ENCODE peak calls at places on chromosomes 2 and 18, in nine cellular contexts. One of them, this sample, is unnamed.

GRCh38 chr2:202051499-202052161 is 18.0 kb downstream of the FZD7 start:
- DNase-seq in foreskin fibroblast: peak; percentile 68
- DNase-seq in pulmonary artery endothelial cell: no peak
- DNase-seq in activated CD8-positive, alpha-beta memory T cell treated with anti-CD3 and anti-CD28 coated beads for 48 hours: no peak
- DNase-seq in stimulated activated CD4-positive, alpha-beta T cell treated with anti-CD3 and anti-CD28 coated beads, Interleukin-2, amount 100 ng/mL, for 48 hours: no peak
- DNase-seq in stimulated activated CD8-positive, alpha-beta memory T cell treated with anti-CD3 and anti-CD28 coated beads, Interleukin-15, amount 100 ng/mL, for 24 hours: no peak
- DNase-seq in right cardiac atrium: peak; percentile 64
- DNase-seq in small intestine: no peak
- DNase-seq in left kidney: no peak
- DNase-seq in this sample: no peak

GRCh38 chr2:224987733-224988132 is 54.5 kb downstream of the DOCK10 start:
- DNase-seq in small intestine: no peak
- DNase-seq in right cardiac atrium: no peak
- DNase-seq in pulmonary artery endothelial cell: no peak
- DNase-seq in stimulated activated CD8-positive, alpha-beta memory T cell treated with anti-CD3 and anti-CD28 coated beads, Interleukin-15, amount 100 ng/mL, for 24 hours: no peak
- DNase-seq in activated CD8-positive, alpha-beta memory T cell treated with anti-CD3 and anti-CD28 coated beads for 48 hours: no peak
- DNase-seq in stimulated activated CD4-positive, alpha-beta T cell treated with anti-CD3 and anti-CD28 coated beads, Interleukin-2, amount 100 ng/mL, for 48 hours: no peak
- DNase-seq in foreskin fibroblast: no peak
- DNase-seq in left kidney: no peak
- DNase-seq in this sample: no peak

GRCh38 chr2:44972771-44973535 is 31.5 kb downstream of the SIX3 start:
- DNase-seq in stimulated activated CD8-positive, alpha-beta memory T cell treated with anti-CD3 and anti-CD28 coated beads, Interleukin-15, amount 100 ng/mL, for 24 hours: no peak
- DNase-seq in left kidney: peak; percentile 43
- DNase-seq in activated CD8-positive, alpha-beta memory T cell treated with anti-CD3 and anti-CD28 coated beads for 48 hours: no peak
- DNase-seq in pulmonary artery endothelial cell: no peak
- DNase-seq in stimulated activated CD4-positive, alpha-beta T cell treated with anti-CD3 and anti-CD28 coated beads, Interleukin-2, amount 100 ng/mL, for 48 hours: no peak
- DNase-seq in small intestine: no peak
- DNase-seq in right cardiac atrium: no peak
- DNase-seq in foreskin fibroblast: no peak
- DNase-seq in this sample: no peak

GRCh38 chr2:18435425-18436037 is 124.9 kb downstream of the RDH14 start:
- DNase-seq in left kidney: peak; percentile 87
- DNase-seq in small intestine: peak; percentile 49
- DNase-seq in activated CD8-positive, alpha-beta memory T cell treated with anti-CD3 and anti-CD28 coated beads for 48 hours: no peak
- DNase-seq in foreskin fibroblast: peak; percentile 84
- DNase-seq in pulmonary artery endothelial cell: peak; percentile 10
- DNase-seq in stimulated activated CD4-positive, alpha-beta T cell treated with anti-CD3 and anti-CD28 coated beads, Interleukin-2, amount 100 ng/mL, for 48 hours: peak; percentile 21
- DNase-seq in stimulated activated CD8-positive, alpha-beta memory T cell treated with anti-CD3 and anti-CD28 coated beads, Interleukin-15, amount 100 ng/mL, for 24 hours: no peak
- DNase-seq in right cardiac atrium: no peak
- DNase-seq in this sample: no peak

GRCh38 chr2:136031716-136032115 is 46.3 kb upstream of the DARS1 start:
- DNase-seq in foreskin fibroblast: no peak
- DNase-seq in right cardiac atrium: no peak
- DNase-seq in pulmonary artery endothelial cell: no peak
- DNase-seq in left kidney: peak; percentile 66
- DNase-seq in stimulated activated CD4-positive, alpha-beta T cell treated with anti-CD3 and anti-CD28 coated beads, Interleukin-2, amount 100 ng/mL, for 48 hours: no peak
- DNase-seq in stimulated activated CD8-positive, alpha-beta memory T cell treated with anti-CD3 and anti-CD28 coated beads, Interleukin-15, amount 100 ng/mL, for 24 hours: no peak
- DNase-seq in small intestine: no peak
- DNase-seq in activated CD8-positive, alpha-beta memory T cell treated with anti-CD3 and anti-CD28 coated beads for 48 hours: no peak
- DNase-seq in this sample: no peak

GRCh38 chr18:36535202-36535935 is 237.9 kb downstream of the FHOD3 start:
- DNase-seq in small intestine: no peak
- DNase-seq in foreskin fibroblast: no peak
- DNase-seq in activated CD8-positive, alpha-beta memory T cell treated with anti-CD3 and anti-CD28 coated beads for 48 hours: no peak
- DNase-seq in stimulated activated CD8-positive, alpha-beta memory T cell treated with anti-CD3 and anti-CD28 coated beads, Interleukin-15, amount 100 ng/mL, for 24 hours: no peak
- DNase-seq in right cardiac atrium: no peak
- DNase-seq in left kidney: no peak
- DNase-seq in stimulated activated CD4-positive, alpha-beta T cell treated with anti-CD3 and anti-CD28 coated beads, Interleukin-2, amount 100 ng/mL, for 48 hours: no peak
- DNase-seq in pulmonary artery endothelial cell: no peak
- DNase-seq in this sample: no peak

GRCh38 chr2:101120124-101120996 is 30.8 kb downstream of the TBC1D8 start:
- DNase-seq in small intestine: peak; percentile 98
- DNase-seq in activated CD8-positive, alpha-beta memory T cell treated with anti-CD3 and anti-CD28 coated beads for 48 hours: no peak
- DNase-seq in foreskin fibroblast: peak; percentile 95
- DNase-seq in stimulated activated CD8-positive, alpha-beta memory T cell treated with anti-CD3 and anti-CD28 coated beads, Interleukin-15, amount 100 ng/mL, for 24 hours: no peak
- DNase-seq in right cardiac atrium: peak; percentile 88
- DNase-seq in pulmonary artery endothelial cell: peak; percentile 63
- DNase-seq in stimulated activated CD4-positive, alpha-beta T cell treated with anti-CD3 and anti-CD28 coated beads, Interleukin-2, amount 100 ng/mL, for 48 hours: no peak
- DNase-seq in left kidney: peak; percentile 86
- DNase-seq in this sample: peak; percentile 70

GRCh38 chr2:240392084-240392947 is 43.1 kb upstream of the GPC1 start:
- DNase-seq in stimulated activated CD4-positive, alpha-beta T cell treated with anti-CD3 and anti-CD28 coated beads, Interleukin-2, amount 100 ng/mL, for 48 hours: no peak
- DNase-seq in left kidney: peak; percentile 32
- DNase-seq in stimulated activated CD8-positive, alpha-beta memory T cell treated with anti-CD3 and anti-CD28 coated beads, Interleukin-15, amount 100 ng/mL, for 24 hours: no peak
- DNase-seq in small intestine: no peak
- DNase-seq in activated CD8-positive, alpha-beta memory T cell treated with anti-CD3 and anti-CD28 coated beads for 48 hours: no peak
- DNase-seq in pulmonary artery endothelial cell: no peak
- DNase-seq in foreskin fibroblast: peak; percentile 87
- DNase-seq in right cardiac atrium: peak; percentile 44
- DNase-seq in this sample: no peak

GRCh38 chr2:168662651-168663208 is 139.7 kb upstream of the NOSTRIN start:
- DNase-seq in stimulated activated CD4-positive, alpha-beta T cell treated with anti-CD3 and anti-CD28 coated beads, Interleukin-2, amount 100 ng/mL, for 48 hours: no peak
- DNase-seq in right cardiac atrium: no peak
- DNase-seq in foreskin fibroblast: no peak
- DNase-seq in left kidney: no peak
- DNase-seq in small intestine: no peak
- DNase-seq in activated CD8-positive, alpha-beta memory T cell treated with anti-CD3 and anti-CD28 coated beads for 48 hours: no peak
- DNase-seq in pulmonary artery endothelial cell: no peak
- DNase-seq in stimulated activated CD8-positive, alpha-beta memory T cell treated with anti-CD3 and anti-CD28 coated beads, Interleukin-15, amount 100 ng/mL, for 24 hours: no peak
- DNase-seq in this sample: no peak

GRCh38 chr2:68291317-68291716 is 28.4 kb downstream of the CNRIP1 start:
- DNase-seq in pulmonary artery endothelial cell: no peak
- DNase-seq in stimulated activated CD4-positive, alpha-beta T cell treated with anti-CD3 and anti-CD28 coated beads, Interleukin-2, amount 100 ng/mL, for 48 hours: no peak
- DNase-seq in left kidney: no peak
- DNase-seq in stimulated activated CD8-positive, alpha-beta memory T cell treated with anti-CD3 and anti-CD28 coated beads, Interleukin-15, amount 100 ng/mL, for 24 hours: no peak
- DNase-seq in right cardiac atrium: no peak
- DNase-seq in small intestine: no peak
- DNase-seq in foreskin fibroblast: no peak
- DNase-seq in activated CD8-positive, alpha-beta memory T cell treated with anti-CD3 and anti-CD28 coated beads for 48 hours: no peak
- DNase-seq in this sample: no peak

GRCh38 chr2:55843096-55843991 is 80.2 kb downstream of the EFEMP1 start:
- DNase-seq in activated CD8-positive, alpha-beta memory T cell treated with anti-CD3 and anti-CD28 coated beads for 48 hours: no peak
- DNase-seq in right cardiac atrium: peak; percentile 36
- DNase-seq in small intestine: peak; percentile 90
- DNase-seq in stimulated activated CD8-positive, alpha-beta memory T cell treated with anti-CD3 and anti-CD28 coated beads, Interleukin-15, amount 100 ng/mL, for 24 hours: no peak
- DNase-seq in left kidney: peak; percentile 95
- DNase-seq in pulmonary artery endothelial cell: no peak
- DNase-seq in stimulated activated CD4-positive, alpha-beta T cell treated with anti-CD3 and anti-CD28 coated beads, Interleukin-2, amount 100 ng/mL, for 48 hours: no peak
- DNase-seq in foreskin fibroblast: peak; percentile 97
- DNase-seq in this sample: peak; percentile 60

GRCh38 chr18:13245481-13246000 is 27.0 kb downstream of the LDLRAD4 start:
- DNase-seq in stimulated activated CD4-positive, alpha-beta T cell treated with anti-CD3 and anti-CD28 coated beads, Interleukin-2, amount 100 ng/mL, for 48 hours: no peak
- DNase-seq in left kidney: no peak
- DNase-seq in foreskin fibroblast: no peak
- DNase-seq in activated CD8-positive, alpha-beta memory T cell treated with anti-CD3 and anti-CD28 coated beads for 48 hours: no peak
- DNase-seq in pulmonary artery endothelial cell: no peak
- DNase-seq in right cardiac atrium: no peak
- DNase-seq in small intestine: peak; percentile 23
- DNase-seq in stimulated activated CD8-positive, alpha-beta memory T cell treated with anti-CD3 and anti-CD28 coated beads, Interleukin-15, amount 100 ng/mL, for 24 hours: no peak
- DNase-seq in this sample: no peak

GRCh38 chr2:406876-407275 is 119.0 kb upstream of the ALKAL2 start:
- DNase-seq in foreskin fibroblast: no peak
- DNase-seq in stimulated activated CD4-positive, alpha-beta T cell treated with anti-CD3 and anti-CD28 coated beads, Interleukin-2, amount 100 ng/mL, for 48 hours: no peak
- DNase-seq in small intestine: peak; percentile 21
- DNase-seq in activated CD8-positive, alpha-beta memory T cell treated with anti-CD3 and anti-CD28 coated beads for 48 hours: no peak
- DNase-seq in left kidney: no peak
- DNase-seq in stimulated activated CD8-positive, alpha-beta memory T cell treated with anti-CD3 and anti-CD28 coated beads, Interleukin-15, amount 100 ng/mL, for 24 hours: no peak
- DNase-seq in right cardiac atrium: no peak
- DNase-seq in pulmonary artery endothelial cell: no peak
- DNase-seq in this sample: no peak

GRCh38 chr2:937530-937929 is 13.1 kb upstream of the SNTG2 start:
- DNase-seq in right cardiac atrium: no peak
- DNase-seq in small intestine: no peak
- DNase-seq in left kidney: no peak
- DNase-seq in foreskin fibroblast: peak; percentile 61
- DNase-seq in stimulated activated CD8-positive, alpha-beta memory T cell treated with anti-CD3 and anti-CD28 coated beads, Interleukin-15, amount 100 ng/mL, for 24 hours: no peak
- DNase-seq in stimulated activated CD4-positive, alpha-beta T cell treated with anti-CD3 and anti-CD28 coated beads, Interleukin-2, amount 100 ng/mL, for 48 hours: no peak
- DNase-seq in pulmonary artery endothelial cell: no peak
- DNase-seq in activated CD8-positive, alpha-beta memory T cell treated with anti-CD3 and anti-CD28 coated beads for 48 hours: no peak
- DNase-seq in this sample: no peak

GRCh38 chr2:47141520-47141919 is 13.6 kb downstream of the STPG4 start:
- DNase-seq in pulmonary artery endothelial cell: no peak
- DNase-seq in left kidney: no peak
- DNase-seq in stimulated activated CD4-positive, alpha-beta T cell treated with anti-CD3 and anti-CD28 coated beads, Interleukin-2, amount 100 ng/mL, for 48 hours: no peak
- DNase-seq in foreskin fibroblast: no peak
- DNase-seq in activated CD8-positive, alpha-beta memory T cell treated with anti-CD3 and anti-CD28 coated beads for 48 hours: no peak
- DNase-seq in small intestine: no peak
- DNase-seq in stimulated activated CD8-positive, alpha-beta memory T cell treated with anti-CD3 and anti-CD28 coated beads, Interleukin-15, amount 100 ng/mL, for 24 hours: no peak
- DNase-seq in right cardiac atrium: no peak
- DNase-seq in this sample: no peak

GRCh38 chr2:152715854-152716428 is 1.3 kb downstream of the PRPF40A start:
- DNase-seq in pulmonary artery endothelial cell: no peak
- DNase-seq in stimulated activated CD8-positive, alpha-beta memory T cell treated with anti-CD3 and anti-CD28 coated beads, Interleukin-15, amount 100 ng/mL, for 24 hours: no peak
- DNase-seq in foreskin fibroblast: peak; percentile 35
- DNase-seq in small intestine: peak; percentile 18
- DNase-seq in right cardiac atrium: no peak
- DNase-seq in activated CD8-positive, alpha-beta memory T cell treated with anti-CD3 and anti-CD28 coated beads for 48 hours: no peak
- DNase-seq in stimulated activated CD4-positive, alpha-beta T cell treated with anti-CD3 and anti-CD28 coated beads, Interleukin-2, amount 100 ng/mL, for 48 hours: no peak
- DNase-seq in left kidney: peak; percentile 75
- DNase-seq in this sample: no peak

GRCh38 chr2:177271981-177272666 is 7.6 kb upstream of the NFE2L2 start:
- DNase-seq in pulmonary artery endothelial cell: no peak
- DNase-seq in left kidney: no peak
- DNase-seq in small intestine: no peak
- DNase-seq in stimulated activated CD8-positive, alpha-beta memory T cell treated with anti-CD3 and anti-CD28 coated beads, Interleukin-15, amount 100 ng/mL, for 24 hours: no peak
- DNase-seq in right cardiac atrium: no peak
- DNase-seq in foreskin fibroblast: no peak
- DNase-seq in activated CD8-positive, alpha-beta memory T cell treated with anti-CD3 and anti-CD28 coated beads for 48 hours: no peak
- DNase-seq in stimulated activated CD4-positive, alpha-beta T cell treated with anti-CD3 and anti-CD28 coated beads, Interleukin-2, amount 100 ng/mL, for 48 hours: no peak
- DNase-seq in this sample: no peak

GRCh38 chr18:24089059-24089458 is 49.8 kb upstream of the CABYR start:
- DNase-seq in small intestine: no peak
- DNase-seq in stimulated activated CD4-positive, alpha-beta T cell treated with anti-CD3 and anti-CD28 coated beads, Interleukin-2, amount 100 ng/mL, for 48 hours: no peak
- DNase-seq in pulmonary artery endothelial cell: no peak
- DNase-seq in foreskin fibroblast: peak; percentile 31
- DNase-seq in left kidney: peak; percentile 9
- DNase-seq in right cardiac atrium: no peak
- DNase-seq in stimulated activated CD8-positive, alpha-beta memory T cell treated with anti-CD3 and anti-CD28 coated beads, Interleukin-15, amount 100 ng/mL, for 24 hours: no peak
- DNase-seq in activated CD8-positive, alpha-beta memory T cell treated with anti-CD3 and anti-CD28 coated beads for 48 hours: no peak
- DNase-seq in this sample: no peak

GRCh38 chr18:38693085-38693484 is 1127.5 kb upstream of the CELF4 start:
- DNase-seq in activated CD8-positive, alpha-beta memory T cell treated with anti-CD3 and anti-CD28 coated beads for 48 hours: no peak
- DNase-seq in stimulated activated CD8-positive, alpha-beta memory T cell treated with anti-CD3 and anti-CD28 coated beads, Interleukin-15, amount 100 ng/mL, for 24 hours: no peak
- DNase-seq in pulmonary artery endothelial cell: no peak
- DNase-seq in stimulated activated CD4-positive, alpha-beta T cell treated with anti-CD3 and anti-CD28 coated beads, Interleukin-2, amount 100 ng/mL, for 48 hours: no peak
- DNase-seq in left kidney: no peak
- DNase-seq in foreskin fibroblast: no peak
- DNase-seq in small intestine: no peak
- DNase-seq in right cardiac atrium: no peak
- DNase-seq in this sample: no peak

GRCh38 chr2:8481463-8482009 is 200.3 kb upstream of the ID2 start:
- DNase-seq in activated CD8-positive, alpha-beta memory T cell treated with anti-CD3 and anti-CD28 coated beads for 48 hours: no peak
- DNase-seq in pulmonary artery endothelial cell: no peak
- DNase-seq in small intestine: no peak
- DNase-seq in left kidney: no peak
- DNase-seq in stimulated activated CD4-positive, alpha-beta T cell treated with anti-CD3 and anti-CD28 coated beads, Interleukin-2, amount 100 ng/mL, for 48 hours: no peak
- DNase-seq in stimulated activated CD8-positive, alpha-beta memory T cell treated with anti-CD3 and anti-CD28 coated beads, Interleukin-15, amount 100 ng/mL, for 24 hours: no peak
- DNase-seq in foreskin fibroblast: no peak
- DNase-seq in right cardiac atrium: no peak
- DNase-seq in this sample: no peak

GRCh38 chr2:95204396-95204795 is 2.9 kb upstream of the ZNF892 start:
- DNase-seq in left kidney: no peak
- DNase-seq in pulmonary artery endothelial cell: no peak
- DNase-seq in foreskin fibroblast: no peak
- DNase-seq in stimulated activated CD8-positive, alpha-beta memory T cell treated with anti-CD3 and anti-CD28 coated beads, Interleukin-15, amount 100 ng/mL, for 24 hours: no peak
- DNase-seq in right cardiac atrium: no peak
- DNase-seq in stimulated activated CD4-positive, alpha-beta T cell treated with anti-CD3 and anti-CD28 coated beads, Interleukin-2, amount 100 ng/mL, for 48 hours: no peak
- DNase-seq in small intestine: no peak
- DNase-seq in activated CD8-positive, alpha-beta memory T cell treated with anti-CD3 and anti-CD28 coated beads for 48 hours: no peak
- DNase-seq in this sample: no peak

GRCh38 chr2:145563752-145564615 is 1044.1 kb upstream of the ZEB2 start:
- DNase-seq in small intestine: no peak
- DNase-seq in foreskin fibroblast: no peak
- DNase-seq in activated CD8-positive, alpha-beta memory T cell treated with anti-CD3 and anti-CD28 coated beads for 48 hours: no peak
- DNase-seq in stimulated activated CD4-positive, alpha-beta T cell treated with anti-CD3 and anti-CD28 coated beads, Interleukin-2, amount 100 ng/mL, for 48 hours: no peak
- DNase-seq in stimulated activated CD8-positive, alpha-beta memory T cell treated with anti-CD3 and anti-CD28 coated beads, Interleukin-15, amount 100 ng/mL, for 24 hours: no peak
- DNase-seq in right cardiac atrium: no peak
- DNase-seq in pulmonary artery endothelial cell: no peak
- DNase-seq in left kidney: peak; percentile 93
- DNase-seq in this sample: no peak

GRCh38 chr18:73168171-73168570 is 300.4 kb upstream of the NETO1 start:
- DNase-seq in pulmonary artery endothelial cell: no peak
- DNase-seq in foreskin fibroblast: peak; percentile 5
- DNase-seq in stimulated activated CD8-positive, alpha-beta memory T cell treated with anti-CD3 and anti-CD28 coated beads, Interleukin-15, amount 100 ng/mL, for 24 hours: no peak
- DNase-seq in activated CD8-positive, alpha-beta memory T cell treated with anti-CD3 and anti-CD28 coated beads for 48 hours: no peak
- DNase-seq in small intestine: no peak
- DNase-seq in left kidney: no peak
- DNase-seq in right cardiac atrium: no peak
- DNase-seq in stimulated activated CD4-positive, alpha-beta T cell treated with anti-CD3 and anti-CD28 coated beads, Interleukin-2, amount 100 ng/mL, for 48 hours: no peak
- DNase-seq in this sample: no peak

GRCh38 chr2:216426938-216427337 is 14.7 kb downstream of the SMARCAL1 start:
- DNase-seq in right cardiac atrium: no peak
- DNase-seq in pulmonary artery endothelial cell: no peak
- DNase-seq in foreskin fibroblast: peak; percentile 63
- DNase-seq in left kidney: no peak
- DNase-seq in activated CD8-positive, alpha-beta memory T cell treated with anti-CD3 and anti-CD28 coated beads for 48 hours: no peak
- DNase-seq in stimulated activated CD4-positive, alpha-beta T cell treated with anti-CD3 and anti-CD28 coated beads, Interleukin-2, amount 100 ng/mL, for 48 hours: no peak
- DNase-seq in stimulated activated CD8-positive, alpha-beta memory T cell treated with anti-CD3 and anti-CD28 coated beads, Interleukin-15, amount 100 ng/mL, for 24 hours: no peak
- DNase-seq in small intestine: no peak
- DNase-seq in this sample: no peak

GRCh38 chr2:9984217-9984739 is 32.8 kb downstream of the GRHL1 start:
- DNase-seq in stimulated activated CD4-positive, alpha-beta T cell treated with anti-CD3 and anti-CD28 coated beads, Interleukin-2, amount 100 ng/mL, for 48 hours: no peak
- DNase-seq in pulmonary artery endothelial cell: no peak
- DNase-seq in left kidney: peak; percentile 66
- DNase-seq in activated CD8-positive, alpha-beta memory T cell treated with anti-CD3 and anti-CD28 coated beads for 48 hours: no peak
- DNase-seq in right cardiac atrium: no peak
- DNase-seq in small intestine: peak; percentile 45
- DNase-seq in foreskin fibroblast: peak; percentile 63
- DNase-seq in stimulated activated CD8-positive, alpha-beta memory T cell treated with anti-CD3 and anti-CD28 coated beads, Interleukin-15, amount 100 ng/mL, for 24 hours: no peak
- DNase-seq in this sample: no peak

GRCh38 chr2:67032091-67032490 is 365.0 kb upstream of the ETAA1 start:
- DNase-seq in small intestine: no peak
- DNase-seq in pulmonary artery endothelial cell: no peak
- DNase-seq in right cardiac atrium: no peak
- DNase-seq in left kidney: no peak
- DNase-seq in stimulated activated CD8-positive, alpha-beta memory T cell treated with anti-CD3 and anti-CD28 coated beads, Interleukin-15, amount 100 ng/mL, for 24 hours: no peak
- DNase-seq in activated CD8-positive, alpha-beta memory T cell treated with anti-CD3 and anti-CD28 coated beads for 48 hours: no peak
- DNase-seq in foreskin fibroblast: peak; percentile 22
- DNase-seq in stimulated activated CD4-positive, alpha-beta T cell treated with anti-CD3 and anti-CD28 coated beads, Interleukin-2, amount 100 ng/mL, for 48 hours: no peak
- DNase-seq in this sample: no peak

GRCh38 chr2:158718196-158718585 is 76.9 kb upstream of the DAPL1 start:
- DNase-seq in left kidney: no peak
- DNase-seq in activated CD8-positive, alpha-beta memory T cell treated with anti-CD3 and anti-CD28 coated beads for 48 hours: no peak
- DNase-seq in right cardiac atrium: no peak
- DNase-seq in pulmonary artery endothelial cell: no peak
- DNase-seq in small intestine: no peak
- DNase-seq in stimulated activated CD4-positive, alpha-beta T cell treated with anti-CD3 and anti-CD28 coated beads, Interleukin-2, amount 100 ng/mL, for 48 hours: no peak
- DNase-seq in stimulated activated CD8-positive, alpha-beta memory T cell treated with anti-CD3 and anti-CD28 coated beads, Interleukin-15, amount 100 ng/mL, for 24 hours: no peak
- DNase-seq in foreskin fibroblast: no peak
- DNase-seq in this sample: no peak

GRCh38 chr18:75350440-75350839 is 77.1 kb downstream of the SMIM21 start:
- DNase-seq in pulmonary artery endothelial cell: no peak
- DNase-seq in foreskin fibroblast: no peak
- DNase-seq in stimulated activated CD8-positive, alpha-beta memory T cell treated with anti-CD3 and anti-CD28 coated beads, Interleukin-15, amount 100 ng/mL, for 24 hours: no peak
- DNase-seq in activated CD8-positive, alpha-beta memory T cell treated with anti-CD3 and anti-CD28 coated beads for 48 hours: no peak
- DNase-seq in small intestine: peak; percentile 78
- DNase-seq in left kidney: no peak
- DNase-seq in right cardiac atrium: no peak
- DNase-seq in stimulated activated CD4-positive, alpha-beta T cell treated with anti-CD3 and anti-CD28 coated beads, Interleukin-2, amount 100 ng/mL, for 48 hours: no peak
- DNase-seq in this sample: no peak